ENCODE peak calls at places on chromosomes 11 and 22, in six cellular contexts. F is RPMI7951; C is activated naive CD8-positive, alpha-beta T cell treated with anti-CD3 and anti-CD28 coated beads, Interleukin-2, amount 50 U/mL, for 16 hours; T is activated T-cell treated with anti-CD3 and anti-CD28 coated beads for 1 hour; W is T follicular helper cell; I is lower leg skin. Z is an unnamed sample.

GRCh38 chr22:48592488-48592887 is 1235.2 kb downstream of the BRD1 start:
- DNase-seq in T (no peak), W (no peak), C (no peak), F (no peak), I (no peak), Z (no peak)

GRCh38 chr11:19714387-19715363 is 2.0 kb downstream of the NAV2 start:
- DNase-seq in W (no peak), C (no peak), F (peak), T (no peak), I (no peak), Z (peak)

GRCh38 chr22:35330258-35330861 is 30.7 kb downstream of the TOM1 start:
- DNase-seq in W (peak), T (peak), C (peak), F (peak), I (peak), Z (no peak)

GRCh38 chr22:46105494-46106278 is 44.6 kb upstream of the PPARA start:
- DNase-seq in W (no peak), C (no peak), F (no peak), I (no peak), T (no peak), Z (no peak)

GRCh38 chr11:11816511-11817319 is 25.1 kb upstream of the USP47 start:
- DNase-seq in C (no peak), T (no peak), I (no peak), F (no peak), W (no peak), Z (no peak)

GRCh38 chr22:22849640-22850610 is 37.7 kb upstream of the IGLL5 start:
- DNase-seq in I (no peak), C (no peak), F (no peak), W (no peak), T (no peak), Z (no peak)

GRCh38 chr11:3807856-3808845 is at the start of gene PGAP2:
- DNase-seq in I (peak), T (peak), W (peak), C (peak), F (peak), Z (peak)

GRCh38 chr22:27108425-27109114 is 451.2 kb downstream of the MIAT start:
- DNase-seq in F (peak), W (no peak), T (no peak), I (no peak), C (no peak), Z (peak)

GRCh38 chr11:107929611-107930200 is 1.5 kb downstream of the RAB39A start:
- DNase-seq in T (no peak), I (no peak), F (peak), W (no peak), C (no peak), Z (peak)

GRCh38 chr11:104650234-104650633 is 248.0 kb downstream of the CASP12 start:
- DNase-seq in T (no peak), C (no peak), F (no peak), W (no peak), I (no peak), Z (no peak)

Z was measured in globus pallidus.